ENCODE peak calls at places on chromosomes 11 and 22, in seven cellular contexts. One of them, this sample, is unnamed.

GRCh38 chr22:48475661-48476345 is 1351.9 kb downstream of the BRD1 start:
- DNase-seq in foreskin keratinocyte: no peak
- DNase-seq in pancreas: no peak
- DNase-seq in CD8-positive, alpha-beta T cell: no peak
- DNase-seq in neural progenitor cell: no peak
- DNase-seq in AG04450: no peak
- DNase-seq in tibial nerve: no peak
- DNase-seq in this sample: no peak

GRCh38 chr11:86257446-86257845 is 12.9 kb downstream of the EED start:
- DNase-seq in foreskin keratinocyte: no peak
- DNase-seq in pancreas: no peak
- DNase-seq in CD8-positive, alpha-beta T cell: no peak
- DNase-seq in neural progenitor cell: no peak
- DNase-seq in AG04450: no peak
- DNase-seq in tibial nerve: no peak
- DNase-seq in this sample: no peak

GRCh38 chr11:82995754-82996398 is 75.8 kb downstream of the RAB30 start:
- DNase-seq in foreskin keratinocyte: peak; percentile 51
- DNase-seq in pancreas: no peak
- DNase-seq in CD8-positive, alpha-beta T cell: no peak
- DNase-seq in neural progenitor cell: no peak
- DNase-seq in AG04450: no peak
- DNase-seq in tibial nerve: peak; percentile 19
- DNase-seq in this sample: no peak

GRCh38 chr22:37816543-37817180 is 6.5 kb upstream of the GALR3 start:
- DNase-seq in foreskin keratinocyte: no peak
- DNase-seq in pancreas: no peak
- DNase-seq in CD8-positive, alpha-beta T cell: no peak
- DNase-seq in neural progenitor cell: no peak
- DNase-seq in AG04450: no peak
- DNase-seq in tibial nerve: no peak
- DNase-seq in this sample: no peak

GRCh38 chr11:27207025-27207650 is 155.9 kb downstream of the CCDC34 start:
- DNase-seq in foreskin keratinocyte: no peak
- DNase-seq in pancreas: no peak
- DNase-seq in CD8-positive, alpha-beta T cell: no peak
- DNase-seq in neural progenitor cell: no peak
- DNase-seq in AG04450: no peak
- DNase-seq in tibial nerve: no peak
- DNase-seq in this sample: no peak

GRCh38 chr22:28600546-28601143 is 79.0 kb downstream of the TTC28 start:
- DNase-seq in foreskin keratinocyte: no peak
- DNase-seq in pancreas: no peak
- DNase-seq in CD8-positive, alpha-beta T cell: peak; percentile 14
- DNase-seq in neural progenitor cell: peak; percentile 59
- DNase-seq in AG04450: peak; percentile 30
- DNase-seq in tibial nerve: no peak
- DNase-seq in this sample: peak; percentile 16

GRCh38 chr11:115238802-115239201 is 265.4 kb downstream of the CADM1 start:
- DNase-seq in foreskin keratinocyte: no peak
- DNase-seq in pancreas: no peak
- DNase-seq in CD8-positive, alpha-beta T cell: no peak
- DNase-seq in neural progenitor cell: no peak
- DNase-seq in AG04450: no peak
- DNase-seq in tibial nerve: no peak
- DNase-seq in this sample: no peak

GRCh38 chr11:65121865-65122696 is at the start of the genes FAU and MRPL49:
- DNase-seq in foreskin keratinocyte: peak; percentile 87
- DNase-seq in pancreas: peak; percentile 98
- DNase-seq in CD8-positive, alpha-beta T cell: peak; percentile 99
- DNase-seq in neural progenitor cell: peak; percentile 99
- DNase-seq in AG04450: peak; percentile 88
- DNase-seq in tibial nerve: peak; percentile 95
- DNase-seq in this sample: peak; percentile 92

GRCh38 chr11:96272542-96273306 is 70.3 kb downstream of the MAML2 start:
- DNase-seq in foreskin keratinocyte: no peak
- DNase-seq in pancreas: peak; percentile 37
- DNase-seq in CD8-positive, alpha-beta T cell: no peak
- DNase-seq in neural progenitor cell: no peak
- DNase-seq in AG04450: no peak
- DNase-seq in tibial nerve: no peak
- DNase-seq in this sample: no peak

GRCh38 chr11:109864834-109865557 is 228.2 kb upstream of the ZC3H12C start:
- DNase-seq in foreskin keratinocyte: peak; percentile 32
- DNase-seq in pancreas: no peak
- DNase-seq in CD8-positive, alpha-beta T cell: no peak
- DNase-seq in neural progenitor cell: no peak
- DNase-seq in AG04450: peak; percentile 26
- DNase-seq in tibial nerve: no peak
- DNase-seq in this sample: no peak

GRCh38 chr11:129298990-129299389 is 76.7 kb upstream of the BARX2 start:
- DNase-seq in foreskin keratinocyte: no peak
- DNase-seq in pancreas: no peak
- DNase-seq in CD8-positive, alpha-beta T cell: no peak
- DNase-seq in neural progenitor cell: no peak
- DNase-seq in AG04450: no peak
- DNase-seq in tibial nerve: no peak
- DNase-seq in this sample: no peak

GRCh38 chr22:28424427-28425080 is 255.1 kb downstream of the TTC28 start:
- DNase-seq in foreskin keratinocyte: no peak
- DNase-seq in pancreas: no peak
- DNase-seq in CD8-positive, alpha-beta T cell: no peak
- DNase-seq in neural progenitor cell: no peak
- DNase-seq in AG04450: peak; percentile 89
- DNase-seq in tibial nerve: no peak
- DNase-seq in this sample: no peak

GRCh38 chr22:31343235-31344191 is 2.6 kb downstream of the PATZ1 start:
- DNase-seq in foreskin keratinocyte: no peak
- DNase-seq in pancreas: peak; percentile 94
- DNase-seq in CD8-positive, alpha-beta T cell: no peak
- DNase-seq in neural progenitor cell: peak; percentile 93
- DNase-seq in AG04450: no peak
- DNase-seq in tibial nerve: peak; percentile 8
- DNase-seq in this sample: peak; percentile 33

GRCh38 chr11:15493066-15493465 is 378.3 kb downstream of the INSC start:
- DNase-seq in foreskin keratinocyte: no peak
- DNase-seq in pancreas: no peak
- DNase-seq in CD8-positive, alpha-beta T cell: no peak
- DNase-seq in neural progenitor cell: no peak
- DNase-seq in AG04450: no peak
- DNase-seq in tibial nerve: no peak
- DNase-seq in this sample: no peak

GRCh38 chr11:12246169-12246568 is 131.2 kb upstream of the PARVA start:
- DNase-seq in foreskin keratinocyte: no peak
- DNase-seq in pancreas: no peak
- DNase-seq in CD8-positive, alpha-beta T cell: no peak
- DNase-seq in neural progenitor cell: no peak
- DNase-seq in AG04450: no peak
- DNase-seq in tibial nerve: no peak
- DNase-seq in this sample: no peak

GRCh38 chr11:119432484-119433368 is 9.8 kb upstream of the THY1 start:
- DNase-seq in foreskin keratinocyte: peak; percentile 30
- DNase-seq in pancreas: no peak
- DNase-seq in CD8-positive, alpha-beta T cell: no peak
- DNase-seq in neural progenitor cell: peak; percentile 21
- DNase-seq in AG04450: peak; percentile 66
- DNase-seq in tibial nerve: no peak
- DNase-seq in this sample: peak; percentile 62

GRCh38 chr11:30984827-30985226 is 384.7 kb downstream of the DCDC1 start:
- DNase-seq in foreskin keratinocyte: no peak
- DNase-seq in pancreas: no peak
- DNase-seq in CD8-positive, alpha-beta T cell: no peak
- DNase-seq in neural progenitor cell: no peak
- DNase-seq in AG04450: no peak
- DNase-seq in tibial nerve: no peak
- DNase-seq in this sample: no peak

GRCh38 chr11:119363874-119364590 is 17.5 kb downstream of the USP2 start:
- DNase-seq in foreskin keratinocyte: no peak
- DNase-seq in pancreas: peak; percentile 59
- DNase-seq in CD8-positive, alpha-beta T cell: peak; percentile 63
- DNase-seq in neural progenitor cell: peak; percentile 86
- DNase-seq in AG04450: no peak
- DNase-seq in tibial nerve: no peak
- DNase-seq in this sample: peak; percentile 61

GRCh38 chr11:121927359-121927758 is 188.7 kb downstream of the BLID start:
- DNase-seq in foreskin keratinocyte: no peak
- DNase-seq in pancreas: no peak
- DNase-seq in CD8-positive, alpha-beta T cell: no peak
- DNase-seq in neural progenitor cell: no peak
- DNase-seq in AG04450: no peak
- DNase-seq in tibial nerve: no peak
- DNase-seq in this sample: no peak

GRCh38 chr22:17257578-17257977 is 38.3 kb upstream of the ADA2 start:
- DNase-seq in foreskin keratinocyte: no peak
- DNase-seq in pancreas: peak; percentile 23
- DNase-seq in CD8-positive, alpha-beta T cell: no peak
- DNase-seq in neural progenitor cell: peak; percentile 50
- DNase-seq in AG04450: no peak
- DNase-seq in tibial nerve: no peak
- DNase-seq in this sample: no peak

GRCh38 chr11:128796275-128796674 is 70.8 kb downstream of the KCNJ1 start:
- DNase-seq in foreskin keratinocyte: peak; percentile 31
- DNase-seq in pancreas: no peak
- DNase-seq in CD8-positive, alpha-beta T cell: no peak
- DNase-seq in neural progenitor cell: no peak
- DNase-seq in AG04450: no peak
- DNase-seq in tibial nerve: no peak
- DNase-seq in this sample: no peak

GRCh38 chr22:30340911-30341685 is 14.4 kb upstream of the TBC1D10A start:
- DNase-seq in foreskin keratinocyte: no peak
- DNase-seq in pancreas: peak; percentile 30
- DNase-seq in CD8-positive, alpha-beta T cell: no peak
- DNase-seq in neural progenitor cell: no peak
- DNase-seq in AG04450: no peak
- DNase-seq in tibial nerve: no peak
- DNase-seq in this sample: no peak

GRCh38 chr11:17395978-17396377 is 7.5 kb upstream of the KCNJ11 start:
- DNase-seq in foreskin keratinocyte: no peak
- DNase-seq in pancreas: no peak
- DNase-seq in CD8-positive, alpha-beta T cell: no peak
- DNase-seq in neural progenitor cell: no peak
- DNase-seq in AG04450: no peak
- DNase-seq in tibial nerve: no peak
- DNase-seq in this sample: no peak

GRCh38 chr11:6583584-6583983 is 19.8 kb downstream of the RRP8 start:
- DNase-seq in foreskin keratinocyte: no peak
- DNase-seq in pancreas: no peak
- DNase-seq in CD8-positive, alpha-beta T cell: no peak
- DNase-seq in neural progenitor cell: no peak
- DNase-seq in AG04450: no peak
- DNase-seq in tibial nerve: no peak
- DNase-seq in this sample: no peak
- H3K27ac ChIP-seq in foreskin keratinocyte: no peak overlapping the region
- H3K27ac ChIP-seq in pancreas: no peak overlapping the region
- H3K27ac ChIP-seq in CD8-positive, alpha-beta T cell: no peak overlapping the region
- H3K27ac ChIP-seq in neural progenitor cell: no peak overlapping the region
- H3K27ac ChIP-seq in AG04450: no peak overlapping the region
- H3K27ac ChIP-seq in tibial nerve: no peak overlapping the region
- H3K27ac ChIP-seq in this sample: no peak overlapping the region

GRCh38 chr22:24555496-24556253 is at the start of gene SNRPD3:
- DNase-seq in foreskin keratinocyte: peak; percentile 89
- DNase-seq in pancreas: peak; percentile 90
- DNase-seq in CD8-positive, alpha-beta T cell: peak; percentile 89
- DNase-seq in neural progenitor cell: peak; percentile 96
- DNase-seq in AG04450: peak; percentile 82
- DNase-seq in tibial nerve: peak; percentile 89
- DNase-seq in this sample: peak; percentile 79
- TF ChIP-seq CTCF in foreskin keratinocyte: peak; percentile 22
- TF ChIP-seq CTCF in pancreas: no peak
- TF ChIP-seq CTCF in CD8-positive, alpha-beta T cell: no peak
- TF ChIP-seq CTCF in neural progenitor cell: peak; percentile 8
- TF ChIP-seq CTCF in AG04450: peak; percentile 37
- TF ChIP-seq CTCF in tibial nerve: peak; percentile 12
- TF ChIP-seq CTCF in this sample: no peak

GRCh38 chr11:126145954-126146353 is 65.5 kb downstream of the RPUSD4 start:
- DNase-seq in foreskin keratinocyte: no peak
- DNase-seq in pancreas: no peak
- DNase-seq in CD8-positive, alpha-beta T cell: no peak
- DNase-seq in neural progenitor cell: no peak
- DNase-seq in AG04450: no peak
- DNase-seq in tibial nerve: no peak
- DNase-seq in this sample: no peak
- H3K27ac ChIP-seq in foreskin keratinocyte: no peak overlapping the region
- H3K27ac ChIP-seq in pancreas: no peak overlapping the region
- H3K27ac ChIP-seq in CD8-positive, alpha-beta T cell: no peak overlapping the region
- H3K27ac ChIP-seq in neural progenitor cell: no peak overlapping the region
- H3K27ac ChIP-seq in AG04450: no peak overlapping the region
- H3K27ac ChIP-seq in tibial nerve: no peak overlapping the region
- H3K27ac ChIP-seq in this sample: no peak overlapping the region

GRCh38 chr11:67352546-67353316 is 615 bp downstream of the POLD4 start:
- DNase-seq in foreskin keratinocyte: no peak
- DNase-seq in pancreas: peak; percentile 30
- DNase-seq in CD8-positive, alpha-beta T cell: no peak
- DNase-seq in neural progenitor cell: no peak
- DNase-seq in AG04450: no peak
- DNase-seq in tibial nerve: no peak
- DNase-seq in this sample: no peak

GRCh38 chr11:67355023-67355793 is 1.9 kb upstream of the POLD4 start:
- DNase-seq in foreskin keratinocyte: no peak
- DNase-seq in pancreas: no peak
- DNase-seq in CD8-positive, alpha-beta T cell: no peak
- DNase-seq in neural progenitor cell: no peak
- DNase-seq in AG04450: no peak
- DNase-seq in tibial nerve: no peak
- DNase-seq in this sample: no peak

GRCh38 chr11:67355794-67356550 is 2.6 kb upstream of the POLD4 start:
- DNase-seq in foreskin keratinocyte: no peak
- DNase-seq in pancreas: no peak
- DNase-seq in CD8-positive, alpha-beta T cell: no peak
- DNase-seq in neural progenitor cell: peak; percentile 32
- DNase-seq in AG04450: no peak
- DNase-seq in tibial nerve: no peak
- DNase-seq in this sample: no peak

GRCh38 chr11:67353317-67354313 is at the start of gene POLD4:
- DNase-seq in foreskin keratinocyte: peak; percentile 62
- DNase-seq in pancreas: peak; percentile 98
- DNase-seq in CD8-positive, alpha-beta T cell: peak; percentile 94
- DNase-seq in neural progenitor cell: peak; percentile 98
- DNase-seq in AG04450: peak; percentile 86
- DNase-seq in tibial nerve: peak; percentile 99
- DNase-seq in this sample: peak; percentile 95

DNA sequence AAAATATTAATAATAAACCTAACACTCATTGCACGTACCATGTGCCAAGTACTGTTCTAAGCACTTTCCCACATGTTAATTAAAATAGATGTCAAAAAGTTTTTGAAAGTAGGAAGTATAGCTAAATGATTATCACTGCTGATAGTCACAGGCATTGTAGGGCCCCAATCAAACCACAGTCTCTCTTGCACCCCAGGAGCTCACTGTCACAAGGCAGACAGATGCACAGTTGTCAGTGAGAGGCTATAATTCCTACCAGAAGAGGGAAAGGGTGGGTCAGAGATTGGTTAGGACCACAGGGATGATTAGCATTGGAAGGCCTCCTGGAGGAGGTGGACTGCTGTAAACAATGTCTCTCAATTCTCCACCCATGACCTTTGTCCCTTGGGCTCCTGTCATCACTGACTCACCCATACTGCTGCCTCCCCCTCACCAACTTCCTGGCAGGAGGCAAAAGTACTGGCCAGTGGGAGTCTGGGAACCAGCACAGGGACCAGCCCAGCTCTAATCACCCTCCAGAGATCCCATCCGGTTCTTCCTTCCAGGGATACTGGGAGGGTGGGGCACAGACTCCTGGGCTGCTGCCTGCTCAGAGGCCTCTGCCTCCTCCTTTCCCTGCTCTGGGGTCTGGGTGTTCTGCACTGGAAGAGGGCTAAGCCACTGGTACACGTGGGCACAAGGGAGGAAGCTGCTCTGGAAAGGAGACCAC is 1.1 kb upstream of the POLD4 start:
- DNase-seq in foreskin keratinocyte: peak; percentile 54
- DNase-seq in pancreas: peak; percentile 75
- DNase-seq in CD8-positive, alpha-beta T cell: no peak
- DNase-seq in neural progenitor cell: peak; percentile 29
- DNase-seq in AG04450: peak; percentile 76
- DNase-seq in tibial nerve: no peak
- DNase-seq in this sample: peak; percentile 95
- TF ChIP-seq CTCF in foreskin keratinocyte: no peak
- TF ChIP-seq CTCF in pancreas: no peak
- TF ChIP-seq CTCF in CD8-positive, alpha-beta T cell: no peak
- TF ChIP-seq CTCF in neural progenitor cell: no peak
- TF ChIP-seq CTCF in AG04450: peak; percentile 39
- TF ChIP-seq CTCF in tibial nerve: peak; percentile 6
- TF ChIP-seq CTCF in this sample: no peak

This sample was measured in RWPE1.